ENCODE peak calls at places on chromosomes 2 and 18, in four cellular contexts. A, V, K and Q are unnamed samples.

GRCh38 chr2:201257941-201258665 is 2.2 kb upstream of the CASP8 start:
- DNase-seq in V (no peak), A (peak), K (peak), Q (peak)

GRCh38 chr2:29923110-29923721 is 1.8 kb upstream of the ALK start:
- DNase-seq in V (peak), K (peak), A (peak), Q (peak)

GRCh38 chr2:112023707-112024106 is 31.4 kb upstream of the TMEM87B start:
- DNase-seq in K (no peak), V (no peak), A (no peak), Q (no peak)

GRCh38 chr2:156320491-156320896 is 12.0 kb downstream of the NR4A2 start:
- DNase-seq in V (no peak), K (peak), A (no peak), Q (no peak)

GRCh38 chr18:24757134-24757533 is 296.7 kb downstream of the HRH4 start:
- DNase-seq in K (no peak), A (no peak), V (no peak), Q (no peak)

GRCh38 chr2:26838121-26838906 is 9.6 kb upstream of the DPYSL5 start:
- DNase-seq in K (no peak), A (no peak), V (no peak), Q (no peak)

GRCh38 chr2:227471924-227472264 is at the start of gene AGFG1:
- DNase-seq in K (peak), A (peak), V (peak), Q (peak)

GRCh38 chr2:110994250-110994961 is 126.3 kb upstream of the BCL2L11 start:
- DNase-seq in A (no peak), K (no peak), V (no peak), Q (no peak)

GRCh38 chr18:74226156-74226555 is 65.6 kb downstream of the CYB5A start:
- DNase-seq in K (no peak), V (no peak), A (no peak), Q (no peak)

GRCh38 chr2:207505728-207506127 is 24.0 kb upstream of the CREB1 start:
- DNase-seq in A (no peak), V (no peak), K (no peak), Q (peak)

GRCh38 chr18:78813898-78814297 is 165.7 kb upstream of the SALL3 start:
- DNase-seq in K (no peak), A (no peak), V (no peak), Q (no peak)

GRCh38 chr2:27494944-27495554 is at the start of gene FNDC4:
- DNase-seq in A (no peak), V (peak), K (no peak), Q (peak)

GRCh38 chr18:657311-657997 is at the start of gene TYMS:
- DNase-seq in K (peak), A (peak), V (peak), Q (peak)